ENCODE peak calls at places on chromosomes 2 and 18, in five cellular contexts. N is transverse colon, E is cardiac fibroblast, D is heart right ventricle, X is AG04450. B is an unnamed sample.

GRCh38 chr18:44602380-44602779 is 78.3 kb upstream of the SETBP1 start:
- DNase-seq in N (no peak), E (peak), D (no peak), X (no peak), B (no peak)

GRCh38 chr2:110126086-110126773 is 10.6 kb upstream of the MALL start:
- DNase-seq in N (no peak), E (peak), D (no peak), X (no peak), B (no peak)

GRCh38 chr2:228681426-228681825 is 499.9 kb upstream of the SPHKAP start:
- DNase-seq in N (no peak), E (peak), D (no peak), X (no peak), B (no peak)

GRCh38 chr18:9952633-9953416 is 39.0 kb downstream of the VAPA start:
- DNase-seq in N (no peak), E (no peak), D (no peak), X (no peak), B (no peak)

GRCh38 chr2:160224060-160224459 is 24.0 kb upstream of the ITGB6 start:
- DNase-seq in N (no peak), E (peak), D (no peak), X (peak), B (no peak)

GRCh38 chr2:128485761-128486639 is 167.3 kb upstream of the HS6ST1 start:
- DNase-seq in N (no peak), E (no peak), D (no peak), X (no peak), B (peak)

GRCh38 chr2:60046529-60046928 is 506.9 kb downstream of the BCL11A start:
- DNase-seq in N (no peak), E (no peak), D (no peak), X (no peak), B (no peak)

GRCh38 chr2:70747284-70747683 is 20.7 kb downstream of the ADD2 start:
- DNase-seq in N (no peak), E (no peak), D (no peak), X (no peak), B (no peak)

GRCh38 chr18:58045265-58046086 is 1.4 kb downstream of the NEDD4L start:
- DNase-seq in N (peak), E (peak), D (peak), X (no peak), B (no peak)

GRCh38 chr2:61712060-61712459 is 141.8 kb downstream of the FAM161A start:
- DNase-seq in N (no peak), E (no peak), D (no peak), X (no peak), B (no peak)

GRCh38 chr18:79380816-79381806 is 14.6 kb upstream of the NFATC1 start:
- DNase-seq in N (peak), E (peak), D (peak), X (no peak), B (peak)

GRCh38 chr2:97651114-97651513 is 5.3 kb downstream of the COX5B start:
- DNase-seq in N (no peak), E (no peak), D (no peak), X (no peak), B (no peak)

GRCh38 chr2:9699139-9699823 is 68.5 kb upstream of the YWHAQ start:
- DNase-seq in N (no peak), E (peak), D (no peak), X (peak), B (no peak)

GRCh38 chr18:7490104-7490503 is 77.0 kb upstream of the PTPRM start:
- DNase-seq in N (no peak), E (no peak), D (no peak), X (no peak), B (no peak)

GRCh38 chr2:219057709-219058540 is 2.8 kb downstream of the IHH start:
- DNase-seq in N (peak), E (peak), D (peak), X (no peak), B (no peak)

GRCh38 chr2:168422584-168422983 is 33.5 kb upstream of the CERS6 start:
- DNase-seq in N (no peak), E (no peak), D (no peak), X (no peak), B (no peak)

GRCh38 chr2:38690499-38691420 is 24.8 kb downstream of the GALM start:
- DNase-seq in N (peak), E (peak), D (no peak), X (peak), B (no peak)

GRCh38 chr2:199461455-199462166 is 3.9 kb upstream of the SATB2 start:
- DNase-seq in N (no peak), E (no peak), D (no peak), X (no peak), B (no peak)

GRCh38 chr2:144350151-144350802 is 169.6 kb downstream of the ZEB2 start:
- DNase-seq in N (no peak), E (peak), D (peak), X (no peak), B (no peak)

GRCh38 chr2:202051499-202052161 is 18.0 kb downstream of the FZD7 start:
- DNase-seq in N (no peak), E (peak), D (no peak), X (no peak), B (no peak)

GRCh38 chr2:191051177-191051576 is 37.2 kb upstream of the STAT1 start:
- DNase-seq in N (no peak), E (no peak), D (no peak), X (no peak), B (no peak)

GRCh38 chr18:37729715-37730114 is 164.1 kb upstream of the CELF4 start:
- DNase-seq in N (no peak), E (no peak), D (no peak), X (no peak), B (no peak)

GRCh38 chr2:181185948-181186347 is 205.5 kb downstream of the UBE2E3 start:
- DNase-seq in N (no peak), E (no peak), D (no peak), X (no peak), B (no peak)

GRCh38 chr2:96148410-96149217 is 3.4 kb upstream of the DUSP2 start:
- DNase-seq in N (peak), E (peak), D (peak), X (peak), B (no peak)

GRCh38 chr2:99841749-99842148 is 300.6 kb downstream of the AFF3 start:
- DNase-seq in N (no peak), E (no peak), D (no peak), X (no peak), B (no peak)

GRCh38 chr2:212145111-212145510 is 393.5 kb downstream of the ERBB4 start:
- DNase-seq in N (no peak), E (peak), D (no peak), X (no peak), B (no peak)

GRCh38 chr2:67625178-67625577 is 228.0 kb downstream of the ETAA1 start:
- DNase-seq in N (no peak), E (peak), D (no peak), X (no peak), B (no peak)

GRCh38 chr2:85534099-85534498 is 4.9 kb upstream of the MAT2A start:
- DNase-seq in N (no peak), E (no peak), D (no peak), X (no peak), B (no peak)

GRCh38 chr2:57908736-57909161 is 137.9 kb upstream of the VRK2 start:
- DNase-seq in N (no peak), E (no peak), D (no peak), X (no peak), B (no peak)

GRCh38 chr2:152443771-152444170 is 108.8 kb downstream of the FMNL2 start:
- DNase-seq in N (no peak), E (peak), D (no peak), X (no peak), B (no peak)

GRCh38 chr2:195049372-195050031 is 607.5 kb upstream of the SLC39A10 start:
- DNase-seq in N (no peak), E (no peak), D (no peak), X (no peak), B (no peak)

DNA sequence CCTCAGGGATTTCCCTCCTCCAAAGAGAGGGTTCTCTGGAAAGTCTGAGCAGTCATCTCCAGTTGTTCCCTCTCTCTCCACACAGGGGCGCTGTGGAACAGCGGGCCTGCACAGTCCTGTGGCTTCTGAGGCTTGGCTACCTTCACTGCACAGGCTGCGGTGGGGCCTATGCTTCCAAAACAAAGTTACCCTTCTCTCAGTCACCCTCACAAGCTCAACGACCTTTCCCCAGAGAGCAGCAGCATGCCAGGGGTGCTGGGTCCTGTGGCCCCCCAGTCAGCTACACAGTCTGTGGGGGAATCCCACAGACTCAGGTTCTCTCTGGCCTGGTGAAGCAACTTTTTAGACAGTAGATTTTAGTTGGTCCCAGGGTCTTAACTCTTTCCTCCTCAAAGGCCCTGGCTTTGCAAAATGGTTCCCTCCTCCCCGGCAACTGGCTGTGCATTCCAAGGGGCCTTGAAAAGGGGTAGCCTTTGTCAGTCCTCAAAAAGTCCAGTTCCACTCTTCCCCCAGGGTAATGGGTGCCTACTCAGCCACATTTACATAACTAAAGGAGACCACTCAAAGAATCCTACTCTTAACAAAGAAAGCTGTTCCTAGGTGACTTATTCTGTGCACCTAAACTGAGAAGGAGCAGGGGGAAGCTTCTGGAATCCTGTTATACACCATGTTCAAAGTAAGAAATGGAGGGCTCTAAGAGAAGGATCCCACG is 14.9 kb downstream of the B3GNT7 start:
- DNase-seq in N (no peak), E (no peak), D (no peak), X (no peak), B (no peak)
- TF ChIP-seq CTCF in N (peak), E (peak), D (no peak), X (peak), B (peak)

DNA sequence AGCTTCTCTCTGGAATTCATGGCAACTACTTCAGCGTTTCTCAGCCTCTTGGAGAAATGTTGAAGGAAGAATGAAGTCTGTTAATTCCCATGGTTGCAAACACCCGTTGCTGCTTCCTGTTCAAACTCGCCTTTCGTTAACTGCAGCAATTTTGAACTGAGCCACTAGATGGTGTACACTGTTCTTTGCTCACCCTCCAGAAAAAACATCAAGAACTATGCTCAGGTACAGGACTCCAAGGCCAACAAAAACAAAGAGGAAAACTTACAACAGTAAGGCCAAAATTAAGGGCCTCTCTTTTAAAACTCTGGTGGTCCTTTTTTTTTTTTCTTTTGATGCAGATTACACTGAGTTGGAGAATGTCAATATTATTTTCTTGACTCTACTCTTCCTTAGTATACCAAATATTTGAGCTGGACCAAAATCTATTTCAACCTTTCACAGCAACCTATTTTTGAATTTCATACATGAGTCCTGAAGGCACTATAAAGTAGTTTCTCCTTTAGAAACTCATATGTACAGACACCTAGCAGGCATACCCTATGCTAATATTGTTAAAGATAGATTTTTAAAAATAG is 58.2 kb downstream of the KLHL14 start:
- DNase-seq in N (peak), E (peak), D (peak), X (peak), B (no peak)
- TF ChIP-seq CTCF in N (peak), E (peak), D (peak), X (peak), B (peak)

DNA sequence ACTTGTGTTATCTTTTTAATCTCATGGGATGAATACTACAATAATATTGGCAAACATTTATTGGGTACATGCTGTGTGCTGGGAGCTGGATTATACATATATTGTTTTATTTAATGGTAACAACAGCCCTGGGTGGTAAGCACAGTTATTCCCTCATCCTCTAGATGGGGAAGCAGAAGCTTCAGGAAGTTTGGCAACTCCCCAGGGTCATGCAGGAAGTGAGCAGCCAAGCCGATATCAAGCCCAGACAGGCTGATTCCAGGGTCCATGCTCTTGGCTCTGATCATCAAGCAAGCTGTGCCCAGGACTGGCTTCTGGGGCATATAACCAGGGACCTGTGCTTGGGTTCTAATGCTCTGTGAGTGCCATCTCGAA is 155.8 kb downstream of the ZNF516 start:
- DNase-seq in N (no peak), E (peak), D (no peak), X (no peak), B (no peak)
- TF ChIP-seq CTCF in N (no peak), E (no peak), D (no peak), X (no peak), B (no peak)

GRCh38 chr2:53500181-53500580 is 267.4 kb upstream of the CHAC2 start:
- DNase-seq in N (no peak), E (no peak), D (no peak), X (no peak), B (no peak)

GRCh38 chr2:53498210-53498609 is 269.4 kb upstream of the CHAC2 start:
- DNase-seq in N (no peak), E (peak), D (no peak), X (peak), B (no peak)

GRCh38 chr2:53497020-53497419 is 270.6 kb upstream of the CHAC2 start:
- DNase-seq in N (no peak), E (no peak), D (no peak), X (no peak), B (no peak)
- TF ChIP-seq CTCF in N (no peak), E (no peak), D (no peak), X (no peak), B (no peak)

GRCh38 chr2:174336403-174337336 is 1.9 kb downstream of the SP9 start:
- DNase-seq in N (peak), E (no peak), D (no peak), X (no peak), B (no peak)
- TF ChIP-seq CTCF in N (no peak), E (no peak), D (no peak), X (no peak), B (peak)